ENCODE peak calls at places on chromosomes 13 and 19, in eight cellular contexts. B is Karpas-422; Z is iris pigment epithelial cell; O is Calu3; S is stimulated activated CD8-positive, alpha-beta memory T cell treated with anti-CD3 and anti-CD28 coated beads, Interleukin-2, amount 100 ng/mL, for 48 hours; N is GM23248; V is mucosa of descending colon; J is NCI-H1436. R is an unnamed sample.

GRCh38 chr19:13766095-13766481 is 1.8 kb downstream of the MRI1 start:
- DNase-seq in O (no peak), N (no peak), S (no peak), V (no peak), J (no peak), B (no peak), Z (no peak), R (no peak)

GRCh38 chr19:1492474-1493006 is 1.6 kb downstream of the REEP6 start:
- DNase-seq in V (peak), B (no peak), S (no peak), Z (no peak), O (peak), J (no peak), N (peak), R (no peak)

GRCh38 chr19:35845215-35846037 is 6.9 kb downstream of the NPHS1 start:
- DNase-seq in O (peak), S (no peak), J (no peak), B (no peak), V (peak), Z (no peak), N (peak), R (no peak)

GRCh38 chr13:47934371-47934770 is 66.7 kb downstream of the SUCLA2 start:
- DNase-seq in O (no peak), V (no peak), Z (peak), N (no peak), B (no peak), J (no peak), S (no peak), R (no peak)

GRCh38 chr13:92573467-92574057 is 653.0 kb upstream of the GPC6 start:
- DNase-seq in S (no peak), V (no peak), N (peak), J (peak), Z (peak), B (peak), O (no peak), R (peak)

GRCh38 chr19:53927745-53928144 is 18.7 kb downstream of the CACNG7 start:
- DNase-seq in J (no peak), Z (peak), O (peak), N (peak), B (peak), S (no peak), V (no peak), R (no peak)

GRCh38 chr13:46296920-46297319 is 85.2 kb downstream of the LRRC63 start:
- DNase-seq in V (no peak), B (no peak), O (no peak), S (no peak), N (peak), J (no peak), Z (peak), R (no peak)

GRCh38 chr13:108734676-108735075 is 105.3 kb downstream of the MYO16 start:
- DNase-seq in N (no peak), V (no peak), J (no peak), O (no peak), S (no peak), B (no peak), Z (no peak), R (no peak)

GRCh38 chr13:88552966-88553365 is 881.8 kb downstream of the SLITRK5 start:
- DNase-seq in O (no peak), S (no peak), B (no peak), V (no peak), J (no peak), Z (no peak), N (no peak), R (no peak)

GRCh38 chr19:51263808-51264207 is 12.9 kb downstream of the SIGLECL1 start:
- DNase-seq in S (no peak), V (no peak), O (no peak), B (no peak), J (no peak), N (no peak), Z (no peak), R (no peak)

GRCh38 chr19:56076413-56076998 is 44.6 kb downstream of the ZNF787 start:
- DNase-seq in O (peak), B (peak), Z (peak), S (peak), J (peak), N (peak), V (no peak), R (no peak)

GRCh38 chr19:15759962-15760565 is 22.3 kb downstream of the OR10H3 start:
- DNase-seq in Z (no peak), V (no peak), J (no peak), B (peak), N (no peak), S (no peak), O (peak), R (no peak)